ENCODE peak calls at places on chromosomes 16 and 17, in six cellular contexts. T, X, K, F, I and C are unnamed samples.

GRCh38 chr17:13323990-13324389 is 277.7 kb downstream of the HS3ST3A1 start:
- DNase-seq in T (no peak), X (no peak), K (no peak), F (no peak), I (no peak), C (no peak)

GRCh38 chr17:44804301-44805061 is 25.6 kb downstream of the GJC1 start:
- DNase-seq in T (no peak), X (no peak), K (no peak), F (no peak), I (peak), C (no peak)

GRCh38 chr17:76272541-76273434 is 7.6 kb downstream of the UBALD2 start:
- DNase-seq in T (no peak), X (peak), K (peak), F (peak), I (no peak), C (no peak)

GRCh38 chr16:12573730-12574383 is 229.8 kb downstream of the CPPED1 start:
- DNase-seq in T (peak), X (peak), K (peak), F (peak), I (no peak), C (no peak)

GRCh38 chr17:59361916-59362810 is 30.7 kb downstream of the YPEL2 start:
- DNase-seq in T (no peak), X (peak), K (no peak), F (peak), I (no peak), C (no peak)

GRCh38 chr17:82152556-82153294 is 54.7 kb upstream of the FASN start:
- DNase-seq in T (no peak), X (no peak), K (peak), F (no peak), I (no peak), C (no peak)

GRCh38 chr16:27571433-27572306 is 21.7 kb downstream of the KATNIP start:
- DNase-seq in T (no peak), X (no peak), K (no peak), F (no peak), I (no peak), C (no peak)

GRCh38 chr17:41539071-41539492 is 11.0 kb upstream of the KRT19 start:
- DNase-seq in T (no peak), X (no peak), K (no peak), F (no peak), I (no peak), C (no peak)

GRCh38 chr17:39568710-39569109 is 39.0 kb downstream of the NEUROD2 start:
- DNase-seq in T (no peak), X (no peak), K (no peak), F (no peak), I (no peak), C (no peak)

GRCh38 chr16:30896203-30896889 is at the start of gene CTF1:
- DNase-seq in T (no peak), X (peak), K (peak), F (no peak), I (peak), C (peak)

GRCh38 chr16:86791287-86792074 is 213.1 kb downstream of the FOXL1 start:
- DNase-seq in T (no peak), X (no peak), K (no peak), F (no peak), I (no peak), C (no peak)

GRCh38 chr17:48012151-48012520 is 25.5 kb downstream of the COPZ2 start:
- DNase-seq in T (peak), X (peak), K (peak), F (peak), I (peak), C (no peak)

GRCh38 chr16:87060026-87060986 is 256.9 kb downstream of the C16orf95 start:
- DNase-seq in T (no peak), X (no peak), K (no peak), F (no peak), I (peak), C (peak)

GRCh38 chr16:86016201-86016965 is 117.4 kb downstream of the IRF8 start:
- DNase-seq in T (peak), X (peak), K (no peak), F (peak), I (no peak), C (peak)

GRCh38 chr17:12966413-12966812 is 51.4 kb downstream of the ELAC2 start:
- DNase-seq in T (no peak), X (no peak), K (no peak), F (no peak), I (no peak), C (no peak)

GRCh38 chr16:52499061-52499460 is 47.9 kb downstream of the TOX3 start:
- DNase-seq in T (no peak), X (no peak), K (no peak), F (no peak), I (no peak), C (no peak)

GRCh38 chr16:745739-746138 is 4.9 kb upstream of the CIAO3 start:
- DNase-seq in T (peak), X (no peak), K (no peak), F (no peak), I (no peak), C (no peak)

GRCh38 chr17:5715478-5715877 is 131.2 kb upstream of the NLRP1 start:
- DNase-seq in T (no peak), X (no peak), K (no peak), F (no peak), I (no peak), C (no peak)

GRCh38 chr17:38747385-38748328 is 479 bp downstream of the PCGF2 start:
- DNase-seq in T (peak), X (peak), K (peak), F (no peak), I (no peak), C (no peak)

GRCh38 chr17:50689956-50690886 is 17.5 kb downstream of the ANKRD40 start:
- DNase-seq in T (no peak), X (no peak), K (no peak), F (no peak), I (no peak), C (no peak)

GRCh38 chr17:44065668-44066203 is 735 bp downstream of the LSM12 start:
- DNase-seq in T (no peak), X (no peak), K (peak), F (no peak), I (no peak), C (no peak)

GRCh38 chr16:27378871-27379580 is 22.9 kb upstream of the IL21R start:
- DNase-seq in T (no peak), X (peak), K (no peak), F (peak), I (no peak), C (no peak)

GRCh38 chr17:1638171-1638583 is 7.4 kb downstream of the SCARF1 start:
- DNase-seq in T (no peak), X (no peak), K (no peak), F (no peak), I (no peak), C (no peak)

GRCh38 chr17:17724307-17724921 is 43.2 kb downstream of the RAI1 start:
- DNase-seq in T (peak), X (no peak), K (no peak), F (no peak), I (no peak), C (no peak)

GRCh38 chr16:29737713-29738112 is 8.1 kb downstream of the C16orf54 start:
- DNase-seq in T (no peak), X (peak), K (no peak), F (no peak), I (no peak), C (no peak)

GRCh38 chr17:17837380-17837821 is 615 bp upstream of the SREBF1 start:
- DNase-seq in T (no peak), X (no peak), K (no peak), F (no peak), I (no peak), C (no peak)

GRCh38 chr16:4404247-4404966 is 12.0 kb downstream of the CORO7 start:
- DNase-seq in T (peak), X (peak), K (peak), F (no peak), I (no peak), C (no peak)

GRCh38 chr17:4786111-4786491 is at the start of gene VMO1:
- DNase-seq in T (peak), X (no peak), K (no peak), F (no peak), I (no peak), C (no peak)

GRCh38 chr16:81610144-81610842 is 165.7 kb downstream of the CMIP start:
- DNase-seq in T (no peak), X (peak), K (no peak), F (no peak), I (peak), C (peak)

GRCh38 chr16:4612474-4612931 is 2.2 kb downstream of the UBALD1 start:
- DNase-seq in T (no peak), X (no peak), K (no peak), F (no peak), I (no peak), C (no peak)

GRCh38 chr17:306536-307294 is 45.9 kb downstream of the RPH3AL start:
- DNase-seq in T (no peak), X (no peak), K (peak), F (no peak), I (no peak), C (no peak)

GRCh38 chr17:40871316-40871715 is 4.3 kb upstream of the KRT12 start:
- DNase-seq in T (no peak), X (no peak), K (no peak), F (no peak), I (no peak), C (no peak)

GRCh38 chr16:79599256-79599836 is 1.2 kb downstream of the MAF start:
- DNase-seq in T (peak), X (peak), K (no peak), F (no peak), I (no peak), C (peak)

GRCh38 chr16:51426276-51426675 is 275.2 kb upstream of the SALL1 start:
- DNase-seq in T (no peak), X (no peak), K (no peak), F (no peak), I (no peak), C (no peak)

GRCh38 chr16:54693864-54694263 is 236.8 kb upstream of the IRX5 start:
- DNase-seq in T (no peak), X (no peak), K (no peak), F (no peak), I (no peak), C (no peak)

GRCh38 chr17:43467981-43468541 is 15.7 kb upstream of the DHX8 start:
- DNase-seq in T (peak), X (no peak), K (no peak), F (no peak), I (no peak), C (no peak)

GRCh38 chr17:3658784-3659449 is 9.5 kb downstream of the TAX1BP3 start:
- DNase-seq in T (no peak), X (no peak), K (no peak), F (no peak), I (no peak), C (no peak)

GRCh38 chr17:29151567-29151966 is 28.6 kb downstream of the MYO18A start:
- DNase-seq in T (no peak), X (no peak), K (no peak), F (no peak), I (peak), C (no peak)

DNA sequence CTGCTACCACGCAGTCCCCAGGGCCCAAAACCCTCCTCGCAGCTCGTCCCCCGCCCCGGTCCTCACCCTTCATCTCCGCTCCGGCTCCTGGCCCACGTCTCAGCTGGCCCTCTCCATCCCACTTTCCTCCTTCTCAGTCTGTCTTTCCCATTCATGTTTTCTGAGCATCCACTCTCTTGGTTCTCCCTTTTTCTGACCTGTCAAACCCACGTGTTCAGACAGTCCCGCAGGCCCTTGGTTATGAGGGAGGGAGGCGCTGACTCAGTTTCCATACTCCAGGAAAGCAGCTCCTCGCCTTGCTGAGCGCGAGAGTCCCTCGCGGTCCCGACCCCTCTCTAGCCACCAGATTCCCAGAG is 392 bp upstream of the HID1 start:
- DNase-seq in T (no peak), X (no peak), K (no peak), F (no peak), I (no peak), C (no peak)
- H3K27ac ChIP-seq in T (no peak), X (peak), K (peak), F (no peak), I (no peak), C (peak)

DNA sequence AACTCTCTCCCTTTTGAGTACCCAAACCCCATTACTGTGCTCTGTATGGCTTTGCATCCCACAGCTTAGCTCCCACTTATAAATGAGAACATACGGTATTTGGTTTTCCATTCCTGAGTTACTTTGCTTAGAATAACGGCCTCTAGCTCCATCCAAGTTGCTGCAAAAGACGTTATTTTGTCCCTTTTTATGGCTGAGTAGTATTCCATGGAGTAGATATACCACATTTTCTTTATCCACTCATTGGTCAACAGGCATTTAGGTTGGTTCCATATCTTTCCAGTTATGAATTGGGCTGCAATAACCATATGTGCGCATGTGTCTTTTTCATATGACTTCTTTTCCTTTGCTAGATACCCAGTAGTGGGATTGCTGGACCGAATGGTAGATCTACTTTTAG is 19.9 kb upstream of the SYT17 start:
- DNase-seq in T (no peak), X (no peak), K (no peak), F (no peak), I (no peak), C (no peak)
- H3K27ac ChIP-seq in T (no peak), X (no peak), K (no peak), F (no peak), I (no peak), C (no peak)

GRCh38 chr17:34313164-34313563 is 6.1 kb upstream of the CCL8 start:
- DNase-seq in T (no peak), X (no peak), K (no peak), F (no peak), I (no peak), C (no peak)

GRCh38 chr17:34311291-34311690 is 7.9 kb upstream of the CCL8 start:
- DNase-seq in T (no peak), X (no peak), K (no peak), F (no peak), I (no peak), C (peak)

GRCh38 chr17:34318474-34318873 is 761 bp upstream of the CCL8 start:
- DNase-seq in T (peak), X (no peak), K (peak), F (no peak), I (no peak), C (no peak)

GRCh38 chr17:34312080-34312479 is 7.2 kb upstream of the CCL8 start:
- DNase-seq in T (no peak), X (no peak), K (no peak), F (no peak), I (no peak), C (no peak)

DNA sequence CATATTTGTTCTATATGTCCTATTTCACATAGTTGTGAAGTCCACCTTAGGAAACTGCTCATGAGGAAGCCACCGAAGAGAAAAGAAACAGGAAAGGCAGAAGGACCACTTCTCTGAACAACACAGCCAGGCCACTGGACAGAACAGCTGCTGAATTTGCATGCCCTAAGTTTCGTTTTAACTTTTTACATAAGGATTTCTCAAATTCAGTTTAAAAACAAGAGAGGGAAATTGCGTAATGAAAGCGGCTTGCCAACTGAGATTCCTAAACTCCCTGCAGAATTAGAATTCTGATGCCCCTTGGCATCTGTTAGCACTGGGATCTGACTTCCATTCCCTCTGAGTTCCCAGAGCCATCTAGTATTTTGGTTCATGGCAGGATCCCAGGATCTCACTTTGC is 5.0 kb upstream of the CCL8 start:
- DNase-seq in T (no peak), X (no peak), K (no peak), F (no peak), I (no peak), C (no peak)
- H3K27ac ChIP-seq in T (no peak), X (peak), K (peak), F (no peak), I (no peak), C (peak)

GRCh38 chr17:77315010-77315409 is 174.2 kb downstream of the SEC14L1 start:
- DNase-seq in T (no peak), X (no peak), K (peak), F (no peak), I (no peak), C (no peak)
- H3K27ac ChIP-seq in T (no peak), X (no peak), K (no peak), F (no peak), I (no peak), C (no peak)

GRCh38 chr17:55751720-55752250 is 934 bp downstream of the PCTP start:
- DNase-seq in T (no peak), X (no peak), K (no peak), F (no peak), I (no peak), C (no peak)
- H3K27ac ChIP-seq in T (no peak), X (peak), K (peak), F (no peak), I (peak), C (peak)